ENCODE peak calls at places on chromosomes 2 and 18, in eight cellular contexts. H, N, J, I, X, O, W and G are unnamed samples.

GRCh38 chr2:17539993-17540812 is at the start of gene VSNL1:
- DNase-seq in W (peak; percentile 28), O (peak; percentile 80), N (peak; percentile 76), J (peak; percentile 43), H (peak; percentile 94), X (peak; percentile 16), I (peak; percentile 88), G (no peak)

GRCh38 chr2:55901322-55901721 is 22.3 kb downstream of the EFEMP1 start:
- DNase-seq in W (no peak), N (no peak), H (peak; percentile 62), J (no peak), O (no peak), I (no peak), X (no peak), G (no peak)

GRCh38 chr18:67599277-67599676 is 82.8 kb upstream of the DSEL start:
- DNase-seq in W (no peak), H (peak; percentile 7), X (no peak), N (no peak), O (no peak), I (no peak), J (no peak), G (no peak)

GRCh38 chr2:119113489-119113770 is 45.1 kb downstream of the C1QL2 start:
- DNase-seq in H (no peak), N (no peak), O (no peak), W (no peak), I (no peak), J (no peak), X (no peak), G (no peak)

GRCh38 chr2:27024812-27025211 is 8.0 kb upstream of the TMEM214 start:
- DNase-seq in H (no peak), X (no peak), O (no peak), W (no peak), N (no peak), I (no peak), J (no peak), G (no peak)

GRCh38 chr2:199739413-199740110 is 111.4 kb downstream of the FTCDNL1 start:
- DNase-seq in I (peak; percentile 79), O (peak; percentile 66), X (peak; percentile 70), J (no peak), W (peak; percentile 9), H (peak; percentile 8), N (peak; percentile 50), G (no peak)

GRCh38 chr2:178629463-178629862 is 149.2 kb downstream of the PLEKHA3 start:
- DNase-seq in J (no peak), H (no peak), O (no peak), N (peak; percentile 47), W (no peak), I (peak; percentile 58), X (no peak), G (no peak)

GRCh38 chr2:30481323-30481800 is 34.3 kb downstream of the LCLAT1 start:
- DNase-seq in N (no peak), I (peak; percentile 54), W (no peak), X (no peak), H (no peak), J (no peak), O (no peak), G (no peak)

GRCh38 chr2:144650886-144651285 is 131.0 kb upstream of the ZEB2 start:
- DNase-seq in X (no peak), O (no peak), I (no peak), N (no peak), J (no peak), H (no peak), W (no peak), G (no peak)

GRCh38 chr2:232236200-232236599 is 142.4 kb upstream of the ALPP start:
- DNase-seq in X (no peak), N (no peak), J (peak; percentile 71), O (no peak), H (peak; percentile 81), I (no peak), W (peak; percentile 66), G (no peak)

GRCh38 chr18:6022089-6022444 is 126.7 kb upstream of the TMEM200C start:
- DNase-seq in J (no peak), H (no peak), W (no peak), I (no peak), N (no peak), X (no peak), O (no peak), G (no peak)

GRCh38 chr2:112679484-112679883 is 33.7 kb downstream of the SLC20A1 start:
- DNase-seq in I (peak; percentile 80), N (no peak), H (peak; percentile 70), J (no peak), O (no peak), W (no peak), X (no peak), G (no peak)

GRCh38 chr2:111972955-111973565 is 74.7 kb downstream of the MERTK start:
- DNase-seq in J (peak; percentile 84), W (peak; percentile 8), X (no peak), H (no peak), N (peak; percentile 16), I (no peak), O (no peak), G (no peak)

GRCh38 chr18:68703326-68703725 is 11.6 kb downstream of the TMX3 start:
- DNase-seq in N (no peak), I (no peak), O (no peak), W (no peak), H (no peak), J (no peak), X (no peak), G (no peak)

GRCh38 chr2:69017080-69017479 is 4.1 kb downstream of the ANTXR1 start:
- DNase-seq in X (no peak), I (no peak), O (no peak), N (no peak), H (no peak), J (no peak), W (no peak), G (no peak)

GRCh38 chr2:69138793-69139510 is 126.0 kb downstream of the ANTXR1 start:
- DNase-seq in I (peak; percentile 75), X (no peak), H (peak; percentile 81), O (peak; percentile 76), J (peak; percentile 77), W (no peak), N (no peak), G (peak; percentile 39)

GRCh38 chr2:132670961-132671781 is 1.2 kb upstream of the LYPD1 start:
- DNase-seq in X (no peak), W (no peak), I (no peak), H (peak; percentile 80), O (no peak), J (peak; percentile 87), N (no peak), G (peak; percentile 57)

GRCh38 chr2:217887841-217888665 is 114.7 kb downstream of the TNS1 start:
- DNase-seq in N (peak; percentile 85), I (peak; percentile 78), O (peak; percentile 75), J (no peak), X (no peak), W (no peak), H (no peak), G (no peak)

GRCh38 chr18:35526476-35527120 is 28.8 kb upstream of the INO80C start:
- DNase-seq in X (no peak), I (no peak), O (peak; percentile 56), J (peak; percentile 68), W (no peak), N (no peak), H (peak; percentile 52), G (no peak)

GRCh38 chr2:234292205-234292954 is 204.5 kb downstream of the ARL4C start:
- DNase-seq in W (peak; percentile 59), O (no peak), J (no peak), H (no peak), I (no peak), N (peak; percentile 31), X (no peak), G (no peak)

GRCh38 chr2:3789246-3789645 is 85.9 kb downstream of the DCDC2C start:
- DNase-seq in H (no peak), N (no peak), J (no peak), W (no peak), I (no peak), X (no peak), O (no peak), G (no peak)

GRCh38 chr18:48293954-48294893 is 115.0 kb downstream of the ZBTB7C start:
- DNase-seq in W (no peak), O (no peak), X (no peak), I (peak; percentile 82), H (peak; percentile 24), N (no peak), J (peak; percentile 39), G (no peak)

GRCh38 chr18:28236487-28236886 is 59.6 kb upstream of the CDH2 start:
- DNase-seq in O (no peak), J (no peak), X (no peak), H (no peak), N (no peak), W (no peak), I (no peak), G (no peak)

GRCh38 chr2:41321341-41321740 is 726.5 kb upstream of the PKDCC start:
- DNase-seq in N (no peak), O (no peak), X (no peak), J (peak; percentile 53), H (peak; percentile 2), W (no peak), I (no peak), G (no peak)

GRCh38 chr2:41319437-41319836 is 728.4 kb upstream of the PKDCC start:
- DNase-seq in H (no peak), I (no peak), W (no peak), N (no peak), X (no peak), J (no peak), O (no peak), G (no peak)
- H3K4me3 ChIP-seq in H (no peak overlapping the region), I (no peak overlapping the region), W (no peak overlapping the region), N (no peak overlapping the region), X (no peak overlapping the region), J (no peak overlapping the region), O (no peak overlapping the region), G (no peak overlapping the region)

GRCh38 chr18:9825571-9826073 is 60.2 kb upstream of the TXNDC2 start:
- DNase-seq in N (no peak), I (no peak), J (peak; percentile 96), X (no peak), O (no peak), H (peak; percentile 60), W (no peak), G (peak; percentile 79)
- TF ChIP-seq CTCF in N (no peak), I (no peak), J (no peak), X (no peak), O (no peak), H (no peak), W (no peak), G (no peak)

DNA sequence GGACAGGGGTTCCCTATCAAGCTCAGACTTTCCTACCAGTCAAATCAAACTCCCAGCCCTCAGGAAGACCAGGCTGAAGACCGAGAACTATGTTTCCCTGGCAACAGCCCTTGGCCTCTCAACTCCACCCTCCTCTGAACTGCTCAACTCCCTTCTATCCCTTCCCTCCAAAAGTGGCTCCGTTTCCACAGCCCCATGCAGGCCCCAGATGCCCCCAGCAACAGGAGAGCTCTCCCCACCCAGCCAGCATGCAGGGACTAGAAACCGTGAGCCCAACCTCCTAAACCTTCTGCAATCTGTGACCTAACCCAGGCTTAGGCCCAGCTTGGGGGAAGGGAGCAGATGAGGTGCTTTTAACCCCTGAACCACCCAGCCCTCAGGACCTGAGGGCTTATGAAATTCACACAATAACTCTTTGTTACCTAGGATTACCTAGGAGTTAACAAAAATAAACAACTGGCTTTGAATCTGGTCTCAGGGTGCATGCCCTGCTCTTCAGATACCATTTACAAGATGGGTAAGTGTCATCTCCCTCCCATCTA is 87.2 kb downstream of the BCL11A start:
- DNase-seq in X (no peak), W (no peak), O (no peak), J (no peak), N (no peak), I (no peak), H (peak; percentile 55), G (no peak)
- H3K36me3 ChIP-seq in X (no peaks in the 10 kb centered on the region), W (peaks cover 1% of the 10 kb centered on the region), O (no peaks in the 10 kb centered on the region), J (no peaks in the 10 kb centered on the region), N (no peaks in the 10 kb centered on the region), I (no peaks in the 10 kb centered on the region), H (no peaks in the 10 kb centered on the region), G (no peaks in the 10 kb centered on the region)

GRCh38 chr2:239815638-239816035 is 209.5 kb downstream of the NDUFA10 start:
- DNase-seq in N (no peak), I (no peak), J (no peak), H (no peak), X (no peak), O (peak; percentile 9), W (no peak), G (no peak)
- H3K4me3 ChIP-seq in N (no peak overlapping the region), I (no peak overlapping the region), J (no peak overlapping the region), H (no peak overlapping the region), X (no peak overlapping the region), O (no peak overlapping the region), W (no peak overlapping the region), G (no peak overlapping the region)